ENCODE peak calls at places on chromosomes 16 and 17, in ten cellular contexts. J is tibial nerve, H is ovary, O is stomach, A is HepG2, C is esophagus muscularis mucosa, V is SK-N-SH, P is suprapubic skin, K is A549, Y is H1. F is an unnamed sample.
A peak's percentile ranks its signal among the peaks of the same experiment; 100 is the strongest.

GRCh38 chr17:17693253-17693954 is 12.1 kb downstream of the RAI1 start:
- DNase-seq in K (peak; percentile 70), A (peak; percentile 88), J (peak; percentile 27), O (peak; percentile 90), P (no peak), Y (no peak), H (peak; percentile 60), C (no peak), V (peak; percentile 78), F (no peak)

GRCh38 chr17:50064253-50064991 is 8.5 kb downstream of the ITGA3 start:
- DNase-seq in H (peak; percentile 72), C (no peak), O (no peak), A (no peak), V (peak; percentile 64), K (peak; percentile 94), J (no peak), Y (no peak), P (no peak), F (peak; percentile 86)

GRCh38 chr17:67559381-67559966 is 158.3 kb upstream of the NOL11 start:
- DNase-seq in V (no peak), C (no peak), K (peak; percentile 22), Y (peak; percentile 61), P (no peak), H (no peak), A (no peak), J (no peak), O (no peak), F (peak; percentile 30)

GRCh38 chr17:73616120-73616872 is 27.9 kb downstream of the SDK2 start:
- DNase-seq in A (no peak), Y (no peak), K (no peak), C (no peak), H (no peak), V (no peak), O (no peak), J (no peak), P (no peak), F (no peak)

GRCh38 chr16:88676502-88677242 is 9.6 kb downstream of the SNAI3 start:
- DNase-seq in V (no peak), Y (no peak), H (no peak), K (no peak), A (no peak), J (no peak), C (no peak), P (no peak), O (no peak), F (no peak)

GRCh38 chr17:67157732-67158639 is 87.0 kb downstream of the HELZ start:
- DNase-seq in J (no peak), A (peak; percentile 27), V (peak; percentile 75), Y (no peak), P (no peak), C (no peak), H (no peak), K (peak; percentile 71), O (no peak), F (no peak)

GRCh38 chr16:58937661-58938060 is 203.5 kb upstream of the GOT2 start:
- DNase-seq in J (no peak), Y (no peak), V (no peak), H (no peak), A (no peak), P (no peak), C (no peak), K (no peak), O (no peak), F (no peak)

GRCh38 chr16:1688807-1689560 is 10.9 kb downstream of the JPT2 start:
- DNase-seq in V (no peak), H (no peak), C (no peak), Y (no peak), J (no peak), A (peak; percentile 88), P (no peak), K (peak; percentile 93), O (peak; percentile 70), F (no peak)

GRCh38 chr16:16120044-16120381 is 103.3 kb downstream of the ABCC6 start:
- DNase-seq in J (no peak), Y (no peak), K (no peak), O (peak; percentile 51), C (no peak), A (no peak), P (no peak), H (no peak), V (no peak), F (no peak)

GRCh38 chr16:68617735-68618134 is 27.4 kb upstream of the CDH3 start:
- DNase-seq in K (no peak), H (no peak), C (no peak), Y (no peak), O (no peak), V (no peak), A (no peak), P (no peak), J (no peak), F (no peak)

GRCh38 chr16:3776316-3776715 is 59.0 kb upstream of the TRAP1 start:
- DNase-seq in V (no peak), H (peak; percentile 55), Y (no peak), O (peak; percentile 81), C (no peak), P (no peak), A (no peak), K (no peak), J (no peak), F (no peak)

GRCh38 chr16:84266451-84266850 is 26.6 kb upstream of the KCNG4 start:
- DNase-seq in Y (peak; percentile 68), C (no peak), J (peak; percentile 42), O (no peak), K (peak; percentile 88), V (peak; percentile 85), H (no peak), P (no peak), A (peak; percentile 90), F (no peak)

GRCh38 chr16:48558269-48558915 is 51.6 kb downstream of the N4BP1 start:
- DNase-seq in H (no peak), O (no peak), V (no peak), A (no peak), P (no peak), C (no peak), K (no peak), J (no peak), Y (no peak), F (no peak)

DNA sequence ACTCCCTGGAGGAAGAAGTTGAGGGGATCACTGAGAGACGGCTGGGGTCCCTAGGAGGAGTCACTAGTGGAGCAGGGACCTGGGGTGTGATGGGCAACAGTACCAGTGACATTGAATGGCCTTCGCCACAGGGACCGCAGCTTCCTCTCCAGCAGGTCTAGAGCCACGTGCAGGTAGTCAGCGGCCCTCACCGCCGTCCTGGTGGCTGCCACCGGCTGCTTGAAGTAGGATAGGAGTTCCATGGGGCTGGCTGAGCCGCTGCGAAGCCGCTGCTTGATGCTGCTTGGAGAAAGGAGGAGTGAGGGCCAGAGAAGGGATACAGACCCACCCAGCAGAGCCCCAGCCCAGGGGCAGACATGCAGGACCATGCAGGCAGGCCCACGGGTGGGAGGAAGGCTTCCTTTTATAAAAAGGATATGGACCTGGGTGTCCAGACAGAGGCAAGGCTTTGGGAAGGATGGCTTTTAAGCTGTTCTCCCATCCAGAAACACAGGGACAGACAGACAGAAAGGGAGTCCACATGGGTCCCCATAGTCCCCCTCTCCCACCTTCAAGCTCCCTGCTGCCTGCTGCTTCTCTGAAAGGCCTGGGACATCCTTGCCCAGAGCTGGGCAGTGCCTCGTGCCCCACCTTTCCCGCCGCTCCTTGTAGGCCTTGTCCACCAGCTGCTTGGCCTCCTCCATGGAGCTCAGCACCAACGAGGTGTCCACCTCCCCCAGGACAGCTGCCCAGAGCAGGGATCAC is 827 bp downstream of the MPO start:
- DNase-seq in V (peak; percentile 35), J (no peak), O (no peak), K (no peak), A (no peak), P (no peak), H (no peak), C (no peak), Y (no peak), F (no peak)
- H3K4me3 ChIP-seq in V (no peak overlapping the region), J (no peak overlapping the region), O (no peak overlapping the region), K (no peak overlapping the region), A (no peak overlapping the region), P (no peak overlapping the region), H (no peak overlapping the region), C (no peak overlapping the region), Y (no peak overlapping the region), F (no peak overlapping the region)

GRCh38 chr17:14320098-14320497 is 19.2 kb downstream of the HS3ST3B1 start:
- DNase-seq in J (no peak), C (no peak), V (no peak), Y (no peak), H (no peak), A (no peak), P (no peak), O (no peak), K (no peak), F (no peak)
- TF ChIP-seq EP300 in J (no peak), C (no peak), V (no peak), Y (no peak), H (no peak), A (no peak), P (no peak), O (no peak), K (no peak), F (no peak)

GRCh38 chr16:9844361-9844760 is 337.9 kb downstream of the GRIN2A start:
- DNase-seq in V (no peak), A (no peak), J (no peak), K (peak; percentile 6), C (peak; percentile 89), Y (no peak), P (no peak), H (no peak), O (no peak), F (no peak)
- H3K27ac ChIP-seq in V (no peak overlapping the region), A (no peak overlapping the region), J (no peak overlapping the region), K (no peak overlapping the region), C (no peak overlapping the region), Y (no peak overlapping the region), P (no peak overlapping the region), H (no peak overlapping the region), O (no peak overlapping the region), F (no peak overlapping the region)

DNA sequence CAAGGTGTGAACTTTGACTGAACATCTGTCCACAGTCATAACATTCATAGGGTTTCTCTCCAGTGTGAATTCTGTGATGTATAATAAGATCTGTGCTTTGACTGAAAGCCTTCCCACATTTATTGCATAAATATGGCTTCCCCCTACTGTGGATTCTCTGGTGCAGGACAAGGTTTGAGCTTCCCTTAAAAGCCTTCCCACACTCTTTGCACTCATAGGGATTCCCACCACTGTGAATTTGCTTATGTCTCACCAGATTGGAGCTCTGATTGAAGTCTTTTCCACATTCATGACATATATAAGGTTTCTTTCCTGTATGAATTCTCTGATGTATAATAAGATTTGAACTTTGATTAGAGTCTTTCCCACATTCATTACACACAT is 8.3 kb downstream of the ZNF594 start:
- DNase-seq in C (no peak), O (no peak), K (no peak), P (no peak), J (no peak), V (no peak), H (no peak), A (no peak), Y (no peak), F (no peak)
- H3K4me3 ChIP-seq in C (no peak overlapping the region), O (no peak overlapping the region), K (no peak overlapping the region), P (no peak overlapping the region), J (no peak overlapping the region), V (no peak overlapping the region), H (no peak overlapping the region), A (no peak overlapping the region), Y (peak overlapping the region; percentile 22), F (no peak overlapping the region)

F was measured in sigmoid colon.